ENCODE peak calls at places on chromosome 3, in four cellular contexts. One of them, this sample, is unnamed.

GRCh38 chr3:171156455-171157005 is 130.0 kb upstream of the SLC2A2 start:
- DNase-seq in AG04449: no peak
- DNase-seq in OCI-LY7: no peak
- DNase-seq in progenitor cell of endocrine pancreas: no peak
- DNase-seq in this sample: no peak

GRCh38 chr3:160755776-160756304 is at the start of gene PPM1L:
- DNase-seq in AG04449: no peak
- DNase-seq in OCI-LY7: peak
- DNase-seq in progenitor cell of endocrine pancreas: peak
- DNase-seq in this sample: peak

GRCh38 chr3:146770881-146771280 is 165.7 kb upstream of the PLSCR5 start:
- DNase-seq in progenitor cell of endocrine pancreas: no peak
- DNase-seq in AG04449: no peak
- DNase-seq in OCI-LY7: no peak
- DNase-seq in this sample: no peak

GRCh38 chr3:168154101-168154500 is 58.4 kb upstream of the GOLIM4 start:
- DNase-seq in AG04449: no peak
- DNase-seq in progenitor cell of endocrine pancreas: no peak
- DNase-seq in OCI-LY7: no peak
- DNase-seq in this sample: no peak

GRCh38 chr3:194782767-194783404 is 97.2 kb downstream of the FAM43A start:
- DNase-seq in AG04449: no peak
- DNase-seq in OCI-LY7: no peak
- DNase-seq in progenitor cell of endocrine pancreas: no peak
- DNase-seq in this sample: no peak

GRCh38 chr3:15623535-15624450 is 22.2 kb downstream of the BTD start:
- DNase-seq in OCI-LY7: no peak
- DNase-seq in progenitor cell of endocrine pancreas: no peak
- DNase-seq in AG04449: no peak
- DNase-seq in this sample: no peak

GRCh38 chr3:16477054-16477453 is 36.4 kb downstream of the RFTN1 start:
- DNase-seq in AG04449: no peak
- DNase-seq in progenitor cell of endocrine pancreas: no peak
- DNase-seq in OCI-LY7: no peak
- DNase-seq in this sample: no peak

GRCh38 chr3:72047472-72047871 is 262.5 kb upstream of the PROK2 start:
- DNase-seq in OCI-LY7: no peak
- DNase-seq in AG04449: no peak
- DNase-seq in progenitor cell of endocrine pancreas: no peak
- DNase-seq in this sample: no peak

GRCh38 chr3:50559702-50560101 is 7.8 kb downstream of the C3orf18 start:
- DNase-seq in OCI-LY7: no peak
- DNase-seq in progenitor cell of endocrine pancreas: no peak
- DNase-seq in AG04449: no peak
- DNase-seq in this sample: no peak

GRCh38 chr3:12994357-12994606 is 78.9 kb downstream of the IQSEC1 start:
- DNase-seq in progenitor cell of endocrine pancreas: peak
- DNase-seq in AG04449: no peak
- DNase-seq in OCI-LY7: no peak
- DNase-seq in this sample: no peak

GRCh38 chr3:29668233-29668632 is 387.4 kb downstream of the RBMS3 start:
- DNase-seq in progenitor cell of endocrine pancreas: no peak
- DNase-seq in OCI-LY7: no peak
- DNase-seq in AG04449: no peak
- DNase-seq in this sample: no peak

GRCh38 chr3:128532007-128532983 is 39.3 kb upstream of the GATA2 start:
- DNase-seq in progenitor cell of endocrine pancreas: no peak
- DNase-seq in OCI-LY7: no peak
- DNase-seq in AG04449: no peak
- DNase-seq in this sample: no peak

GRCh38 chr3:146164071-146164470 is 3.1 kb upstream of the PLOD2 start:
- DNase-seq in progenitor cell of endocrine pancreas: no peak
- DNase-seq in OCI-LY7: no peak
- DNase-seq in AG04449: no peak
- DNase-seq in this sample: no peak

GRCh38 chr3:100269410-100270217 is 8.8 kb downstream of the TBC1D23 start:
- DNase-seq in progenitor cell of endocrine pancreas: no peak
- DNase-seq in AG04449: peak
- DNase-seq in OCI-LY7: no peak
- DNase-seq in this sample: no peak

GRCh38 chr3:2452249-2452648 is 353.6 kb downstream of the CNTN4 start:
- DNase-seq in OCI-LY7: no peak
- DNase-seq in AG04449: no peak
- DNase-seq in progenitor cell of endocrine pancreas: no peak
- DNase-seq in this sample: no peak

GRCh38 chr3:197168606-197169005 is 129.8 kb downstream of the DLG1 start:
- DNase-seq in progenitor cell of endocrine pancreas: no peak
- DNase-seq in OCI-LY7: peak
- DNase-seq in AG04449: no peak
- DNase-seq in this sample: no peak

GRCh38 chr3:60316121-60316783 is 935.0 kb downstream of the FHIT start:
- DNase-seq in OCI-LY7: no peak
- DNase-seq in AG04449: no peak
- DNase-seq in progenitor cell of endocrine pancreas: no peak
- DNase-seq in this sample: no peak

GRCh38 chr3:20104167-20104661 is 64.0 kb downstream of the KAT2B start:
- DNase-seq in OCI-LY7: no peak
- DNase-seq in AG04449: no peak
- DNase-seq in progenitor cell of endocrine pancreas: no peak
- DNase-seq in this sample: peak

GRCh38 chr3:100060685-100061484 is 53.4 kb downstream of the FILIP1L start:
- DNase-seq in AG04449: no peak
- DNase-seq in progenitor cell of endocrine pancreas: no peak
- DNase-seq in OCI-LY7: no peak
- DNase-seq in this sample: no peak

GRCh38 chr3:52820741-52821140 is 9.7 kb downstream of the ITIH4 start:
- DNase-seq in AG04449: no peak
- DNase-seq in OCI-LY7: peak
- DNase-seq in progenitor cell of endocrine pancreas: no peak
- DNase-seq in this sample: no peak

GRCh38 chr3:174613173-174613572 is 246.0 kb upstream of the NAALADL2 start:
- DNase-seq in OCI-LY7: no peak
- DNase-seq in AG04449: no peak
- DNase-seq in progenitor cell of endocrine pancreas: no peak
- DNase-seq in this sample: no peak

GRCh38 chr3:159837725-159838124 is 150.9 kb upstream of the IL12A start:
- DNase-seq in OCI-LY7: no peak
- DNase-seq in progenitor cell of endocrine pancreas: no peak
- DNase-seq in AG04449: no peak
- DNase-seq in this sample: no peak

GRCh38 chr3:178966299-178967183 is 105.1 kb downstream of the ZMAT3 start:
- DNase-seq in OCI-LY7: peak
- DNase-seq in progenitor cell of endocrine pancreas: no peak
- DNase-seq in AG04449: peak
- DNase-seq in this sample: no peak

GRCh38 chr3:32614956-32615355 is 44.3 kb upstream of the DYNC1LI1 start:
- DNase-seq in AG04449: peak
- DNase-seq in OCI-LY7: no peak
- DNase-seq in progenitor cell of endocrine pancreas: no peak
- DNase-seq in this sample: no peak

GRCh38 chr3:16013563-16013962 is 160.9 kb upstream of the GALNT15 start:
- DNase-seq in progenitor cell of endocrine pancreas: no peak
- DNase-seq in OCI-LY7: no peak
- DNase-seq in AG04449: no peak
- DNase-seq in this sample: no peak

GRCh38 chr3:101676219-101676764 is 640 bp downstream of the ZBTB11 start:
- DNase-seq in AG04449: peak
- DNase-seq in OCI-LY7: peak
- DNase-seq in progenitor cell of endocrine pancreas: peak
- DNase-seq in this sample: peak

GRCh38 chr3:12194669-12195161 is 36.0 kb upstream of the TIMP4 start:
- DNase-seq in progenitor cell of endocrine pancreas: no peak
- DNase-seq in AG04449: no peak
- DNase-seq in OCI-LY7: peak
- DNase-seq in this sample: no peak

GRCh38 chr3:159884661-159885402 is 103.8 kb upstream of the IL12A start:
- DNase-seq in AG04449: no peak
- DNase-seq in progenitor cell of endocrine pancreas: no peak
- DNase-seq in OCI-LY7: peak
- DNase-seq in this sample: no peak

GRCh38 chr3:43960448-43960840 is 269.7 kb downstream of the ABHD5 start:
- DNase-seq in AG04449: no peak
- DNase-seq in progenitor cell of endocrine pancreas: no peak
- DNase-seq in OCI-LY7: no peak
- DNase-seq in this sample: no peak

GRCh38 chr3:45537960-45538640 is 56.5 kb upstream of the LIMD1 start:
- DNase-seq in OCI-LY7: no peak
- DNase-seq in progenitor cell of endocrine pancreas: no peak
- DNase-seq in AG04449: no peak
- DNase-seq in this sample: no peak

GRCh38 chr3:141776376-141776775 is 13.2 kb downstream of the GRK7 start:
- DNase-seq in progenitor cell of endocrine pancreas: no peak
- DNase-seq in AG04449: no peak
- DNase-seq in OCI-LY7: no peak
- DNase-seq in this sample: no peak

GRCh38 chr3:49868951-49869454 is 703 bp downstream of the CAMKV start:
- DNase-seq in progenitor cell of endocrine pancreas: no peak
- DNase-seq in OCI-LY7: no peak
- DNase-seq in AG04449: no peak
- DNase-seq in this sample: no peak

DNA sequence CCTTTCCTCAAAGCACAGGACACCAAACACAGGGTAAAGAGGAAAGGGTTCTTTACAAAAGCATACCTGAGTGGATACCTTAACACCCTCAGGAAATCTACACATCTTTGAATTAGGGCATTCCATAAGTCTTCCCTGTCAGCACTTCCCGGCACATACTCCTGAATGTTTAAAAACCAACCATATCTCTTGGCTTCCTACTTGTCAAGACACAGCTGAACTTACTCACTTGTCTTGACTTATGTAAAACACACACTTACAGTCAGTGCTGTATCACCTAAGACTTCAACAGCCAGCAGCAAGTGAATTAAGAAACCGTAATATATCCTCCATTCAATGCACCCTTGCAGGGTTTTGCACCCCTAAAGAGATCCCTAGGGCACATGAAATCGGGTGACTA is 17.5 kb downstream of the IL1RAP start:
- DNase-seq in OCI-LY7: no peak
- DNase-seq in progenitor cell of endocrine pancreas: no peak
- DNase-seq in AG04449: no peak
- DNase-seq in this sample: no peak
- TF ChIP-seq CTCF in OCI-LY7: no peak
- TF ChIP-seq CTCF in progenitor cell of endocrine pancreas: no peak
- TF ChIP-seq CTCF in AG04449: no peak
- TF ChIP-seq CTCF in this sample: no peak

GRCh38 chr3:184761120-184761841 is 49.4 kb upstream of the MAGEF1 start:
- DNase-seq in AG04449: peak
- DNase-seq in OCI-LY7: no peak
- DNase-seq in progenitor cell of endocrine pancreas: no peak
- DNase-seq in this sample: no peak
- TF ChIP-seq CTCF in AG04449: no peak
- TF ChIP-seq CTCF in OCI-LY7: no peak
- TF ChIP-seq CTCF in progenitor cell of endocrine pancreas: no peak
- TF ChIP-seq CTCF in this sample: no peak

DNA sequence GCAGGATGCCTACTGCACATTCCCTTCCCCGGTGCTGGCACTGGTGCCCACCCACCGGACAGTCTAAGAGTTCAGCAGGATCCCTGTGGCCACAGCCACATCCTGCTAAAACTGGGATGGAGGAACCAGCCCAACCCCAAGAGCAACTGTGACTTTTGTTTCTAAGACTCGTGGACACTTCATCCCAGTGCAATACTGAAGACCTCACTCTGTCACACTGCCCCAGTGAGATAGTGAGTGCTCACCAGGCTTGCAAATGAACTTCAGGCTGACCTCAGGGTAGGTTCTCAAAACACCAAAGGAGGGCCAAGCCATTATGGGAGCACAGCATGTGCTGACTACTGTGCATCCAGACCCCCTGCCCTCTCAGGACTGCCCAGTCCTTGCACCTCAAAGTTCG is 46.7 kb upstream of the MTMR14 start:
- DNase-seq in AG04449: no peak
- DNase-seq in progenitor cell of endocrine pancreas: no peak
- DNase-seq in OCI-LY7: no peak
- DNase-seq in this sample: no peak
- TF ChIP-seq CTCF in AG04449: no peak
- TF ChIP-seq CTCF in progenitor cell of endocrine pancreas: no peak
- TF ChIP-seq CTCF in OCI-LY7: no peak
- TF ChIP-seq CTCF in this sample: no peak

GRCh38 chr3:183825380-183826161 is at the start of gene MAP6D1:
- DNase-seq in progenitor cell of endocrine pancreas: peak
- DNase-seq in OCI-LY7: peak
- DNase-seq in AG04449: no peak
- DNase-seq in this sample: no peak
- TF ChIP-seq CTCF in progenitor cell of endocrine pancreas: peak
- TF ChIP-seq CTCF in OCI-LY7: peak
- TF ChIP-seq CTCF in AG04449: peak
- TF ChIP-seq CTCF in this sample: no peak

DNA sequence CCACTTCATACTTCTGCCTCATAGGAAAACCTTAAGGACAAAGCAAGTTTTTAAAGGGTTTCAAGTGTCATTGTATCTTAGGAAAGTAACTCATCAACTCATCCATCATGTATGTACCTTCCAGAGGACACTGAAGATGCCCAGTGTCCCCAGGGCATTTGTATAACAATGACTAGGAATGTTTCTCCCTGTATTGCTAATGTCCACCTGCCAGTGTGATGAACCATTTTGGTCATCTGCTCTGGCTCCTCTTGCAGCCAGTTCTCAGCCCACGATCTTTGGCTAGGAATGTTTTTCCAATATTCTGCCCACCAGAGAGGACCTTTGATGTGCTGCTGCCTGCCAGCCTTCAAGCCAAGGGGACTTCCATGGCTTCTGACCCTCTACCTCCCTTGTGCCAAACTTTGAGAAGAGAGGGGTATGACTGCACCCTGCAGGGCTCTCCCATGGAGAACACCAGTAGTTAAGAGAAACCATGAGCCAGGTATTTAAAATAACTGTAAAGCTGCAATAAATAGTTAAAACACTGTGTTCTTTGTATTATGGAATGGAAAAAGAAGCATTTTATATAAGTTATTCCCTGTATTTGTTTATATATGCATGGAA is 11.4 kb downstream of the LMOD3 start:
- DNase-seq in progenitor cell of endocrine pancreas: no peak
- DNase-seq in OCI-LY7: no peak
- DNase-seq in AG04449: no peak
- DNase-seq in this sample: no peak
- TF ChIP-seq CTCF in progenitor cell of endocrine pancreas: no peak
- TF ChIP-seq CTCF in OCI-LY7: no peak
- TF ChIP-seq CTCF in AG04449: no peak
- TF ChIP-seq CTCF in this sample: no peak

DNA sequence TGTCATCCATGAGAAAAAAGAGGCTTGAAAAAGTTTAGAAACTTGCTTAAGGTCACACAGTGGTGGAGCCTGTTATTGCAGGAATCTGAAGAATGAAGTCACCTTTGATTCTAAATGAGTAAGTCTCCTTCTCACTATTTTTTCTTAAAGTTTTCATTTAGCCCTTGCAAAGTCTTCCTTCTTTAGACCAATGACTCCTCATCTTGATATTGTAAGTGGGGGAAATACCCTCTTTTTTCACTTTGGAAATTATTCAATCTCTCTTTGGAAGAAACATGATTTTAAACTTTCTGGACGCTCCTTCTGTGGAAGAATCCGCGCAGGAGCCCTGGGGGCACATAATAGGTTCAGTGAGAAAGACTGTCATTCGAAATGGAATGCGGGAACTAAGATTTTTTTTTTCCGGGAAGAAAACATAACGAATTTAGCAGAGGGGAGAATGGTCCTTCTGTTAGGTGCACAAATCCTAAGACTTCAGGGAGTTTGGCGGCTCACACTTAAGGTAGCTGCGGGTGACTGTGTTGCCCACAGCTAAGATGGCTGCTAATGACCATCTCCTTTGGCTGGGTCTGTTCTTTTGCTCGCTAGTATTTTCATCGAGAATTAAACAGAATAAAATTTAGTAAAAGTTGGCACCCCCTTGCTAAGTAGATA is 614 bp upstream of the SLMAP start:
- DNase-seq in AG04449: no peak
- DNase-seq in OCI-LY7: peak
- DNase-seq in progenitor cell of endocrine pancreas: peak
- DNase-seq in this sample: no peak
- TF ChIP-seq CTCF in AG04449: no peak
- TF ChIP-seq CTCF in OCI-LY7: peak
- TF ChIP-seq CTCF in progenitor cell of endocrine pancreas: peak
- TF ChIP-seq CTCF in this sample: no peak